ENCODE peak calls at places on chromosomes 16 and 17, in five cellular contexts. One of them, this sample, is unnamed.

GRCh38 chr16:49436181-49436580 is 62.6 kb downstream of the C16orf78 start:
- DNase-seq in fibroblast of mammary gland: no peak
- DNase-seq in GM06990: no peak
- DNase-seq in progenitor cell of endocrine pancreas: no peak
- DNase-seq in left ventricle myocardium inferior: no peak
- DNase-seq in this sample: no peak

GRCh38 chr17:60300011-60300410 is 91.9 kb downstream of the USP32 start:
- DNase-seq in fibroblast of mammary gland: no peak
- DNase-seq in GM06990: no peak
- DNase-seq in progenitor cell of endocrine pancreas: no peak
- DNase-seq in left ventricle myocardium inferior: no peak
- DNase-seq in this sample: no peak

GRCh38 chr17:82667668-82668000 is 19.4 kb upstream of the WDR45B start:
- DNase-seq in fibroblast of mammary gland: no peak
- DNase-seq in GM06990: no peak
- DNase-seq in progenitor cell of endocrine pancreas: no peak
- DNase-seq in left ventricle myocardium inferior: no peak
- DNase-seq in this sample: no peak

GRCh38 chr16:77399546-77399945 is 35.3 kb downstream of the ADAMTS18 start:
- DNase-seq in fibroblast of mammary gland: no peak
- DNase-seq in GM06990: no peak
- DNase-seq in progenitor cell of endocrine pancreas: no peak
- DNase-seq in left ventricle myocardium inferior: no peak
- DNase-seq in this sample: no peak

GRCh38 chr17:18932360-18933055 is 19.5 kb upstream of the SLC5A10 start:
- DNase-seq in fibroblast of mammary gland: no peak
- DNase-seq in GM06990: no peak
- DNase-seq in progenitor cell of endocrine pancreas: no peak
- DNase-seq in left ventricle myocardium inferior: no peak
- DNase-seq in this sample: no peak

GRCh38 chr17:38403491-38403890 is 24.8 kb upstream of the ARHGAP23 start:
- DNase-seq in fibroblast of mammary gland: peak; percentile 52
- DNase-seq in GM06990: no peak
- DNase-seq in progenitor cell of endocrine pancreas: no peak
- DNase-seq in left ventricle myocardium inferior: no peak
- DNase-seq in this sample: no peak

GRCh38 chr16:30874244-30874820 is 19.5 kb downstream of the BCL7C start:
- DNase-seq in fibroblast of mammary gland: no peak
- DNase-seq in GM06990: no peak
- DNase-seq in progenitor cell of endocrine pancreas: no peak
- DNase-seq in left ventricle myocardium inferior: no peak
- DNase-seq in this sample: no peak

GRCh38 chr16:79800016-79800608 is 199.6 kb upstream of the MAF start:
- DNase-seq in fibroblast of mammary gland: no peak
- DNase-seq in GM06990: no peak
- DNase-seq in progenitor cell of endocrine pancreas: no peak
- DNase-seq in left ventricle myocardium inferior: no peak
- DNase-seq in this sample: no peak

GRCh38 chr17:48505788-48506187 is 25.0 kb downstream of the HOXB1 start:
- DNase-seq in fibroblast of mammary gland: peak; percentile 93
- DNase-seq in GM06990: peak; percentile 48
- DNase-seq in progenitor cell of endocrine pancreas: no peak
- DNase-seq in left ventricle myocardium inferior: no peak
- DNase-seq in this sample: peak; percentile 67

GRCh38 chr17:75124041-75124818 is 7.3 kb downstream of the NT5C start:
- DNase-seq in fibroblast of mammary gland: peak; percentile 52
- DNase-seq in GM06990: no peak
- DNase-seq in progenitor cell of endocrine pancreas: no peak
- DNase-seq in left ventricle myocardium inferior: peak; percentile 52
- DNase-seq in this sample: no peak

GRCh38 chr16:68529931-68530667 is 9.0 kb upstream of the ZFP90 start:
- DNase-seq in fibroblast of mammary gland: peak; percentile 81
- DNase-seq in GM06990: peak; percentile 90
- DNase-seq in progenitor cell of endocrine pancreas: peak; percentile 74
- DNase-seq in left ventricle myocardium inferior: peak; percentile 88
- DNase-seq in this sample: peak; percentile 99

GRCh38 chr16:79970551-79971236 is 370.2 kb upstream of the MAF start:
- DNase-seq in fibroblast of mammary gland: peak; percentile 25
- DNase-seq in GM06990: no peak
- DNase-seq in progenitor cell of endocrine pancreas: no peak
- DNase-seq in left ventricle myocardium inferior: peak; percentile 68
- DNase-seq in this sample: no peak

GRCh38 chr16:31404353-31405064 is 11.4 kb downstream of the ITGAD start:
- DNase-seq in fibroblast of mammary gland: peak; percentile 73
- DNase-seq in GM06990: no peak
- DNase-seq in progenitor cell of endocrine pancreas: no peak
- DNase-seq in left ventricle myocardium inferior: no peak
- DNase-seq in this sample: peak; percentile 60

GRCh38 chr16:28140788-28141618 is 70.8 kb downstream of the XPO6 start:
- DNase-seq in fibroblast of mammary gland: no peak
- DNase-seq in GM06990: peak; percentile 81
- DNase-seq in progenitor cell of endocrine pancreas: no peak
- DNase-seq in left ventricle myocardium inferior: no peak
- DNase-seq in this sample: peak; percentile 64

GRCh38 chr17:10683853-10684252 is 13.5 kb downstream of the SCO1 start:
- DNase-seq in fibroblast of mammary gland: peak; percentile 64
- DNase-seq in GM06990: no peak
- DNase-seq in progenitor cell of endocrine pancreas: no peak
- DNase-seq in left ventricle myocardium inferior: no peak
- DNase-seq in this sample: no peak

GRCh38 chr17:78346605-78347250 is 13.1 kb downstream of the SOCS3 start:
- DNase-seq in fibroblast of mammary gland: peak; percentile 52
- DNase-seq in GM06990: no peak
- DNase-seq in progenitor cell of endocrine pancreas: no peak
- DNase-seq in left ventricle myocardium inferior: no peak
- DNase-seq in this sample: no peak

GRCh38 chr17:78347453-78347852 is 12.4 kb downstream of the SOCS3 start:
- DNase-seq in fibroblast of mammary gland: no peak
- DNase-seq in GM06990: no peak
- DNase-seq in progenitor cell of endocrine pancreas: no peak
- DNase-seq in left ventricle myocardium inferior: no peak
- DNase-seq in this sample: no peak

GRCh38 chr17:78351449-78352006 is 8.3 kb downstream of the SOCS3 start:
- DNase-seq in fibroblast of mammary gland: peak; percentile 98
- DNase-seq in GM06990: no peak
- DNase-seq in progenitor cell of endocrine pancreas: no peak
- DNase-seq in left ventricle myocardium inferior: peak; percentile 96
- DNase-seq in this sample: no peak

GRCh38 chr17:78348055-78348745 is 11.7 kb downstream of the SOCS3 start:
- DNase-seq in fibroblast of mammary gland: no peak
- DNase-seq in GM06990: no peak
- DNase-seq in progenitor cell of endocrine pancreas: no peak
- DNase-seq in left ventricle myocardium inferior: no peak
- DNase-seq in this sample: no peak

GRCh38 chr17:78349831-78350631 is 9.8 kb downstream of the SOCS3 start:
- DNase-seq in fibroblast of mammary gland: no peak
- DNase-seq in GM06990: no peak
- DNase-seq in progenitor cell of endocrine pancreas: no peak
- DNase-seq in left ventricle myocardium inferior: no peak
- DNase-seq in this sample: no peak
- TF ChIP-seq CTCF in fibroblast of mammary gland: no peak
- TF ChIP-seq CTCF in GM06990: no peak
- TF ChIP-seq CTCF in progenitor cell of endocrine pancreas: no peak
- TF ChIP-seq CTCF in left ventricle myocardium inferior: no peak
- TF ChIP-seq CTCF in this sample: no peak

DNA sequence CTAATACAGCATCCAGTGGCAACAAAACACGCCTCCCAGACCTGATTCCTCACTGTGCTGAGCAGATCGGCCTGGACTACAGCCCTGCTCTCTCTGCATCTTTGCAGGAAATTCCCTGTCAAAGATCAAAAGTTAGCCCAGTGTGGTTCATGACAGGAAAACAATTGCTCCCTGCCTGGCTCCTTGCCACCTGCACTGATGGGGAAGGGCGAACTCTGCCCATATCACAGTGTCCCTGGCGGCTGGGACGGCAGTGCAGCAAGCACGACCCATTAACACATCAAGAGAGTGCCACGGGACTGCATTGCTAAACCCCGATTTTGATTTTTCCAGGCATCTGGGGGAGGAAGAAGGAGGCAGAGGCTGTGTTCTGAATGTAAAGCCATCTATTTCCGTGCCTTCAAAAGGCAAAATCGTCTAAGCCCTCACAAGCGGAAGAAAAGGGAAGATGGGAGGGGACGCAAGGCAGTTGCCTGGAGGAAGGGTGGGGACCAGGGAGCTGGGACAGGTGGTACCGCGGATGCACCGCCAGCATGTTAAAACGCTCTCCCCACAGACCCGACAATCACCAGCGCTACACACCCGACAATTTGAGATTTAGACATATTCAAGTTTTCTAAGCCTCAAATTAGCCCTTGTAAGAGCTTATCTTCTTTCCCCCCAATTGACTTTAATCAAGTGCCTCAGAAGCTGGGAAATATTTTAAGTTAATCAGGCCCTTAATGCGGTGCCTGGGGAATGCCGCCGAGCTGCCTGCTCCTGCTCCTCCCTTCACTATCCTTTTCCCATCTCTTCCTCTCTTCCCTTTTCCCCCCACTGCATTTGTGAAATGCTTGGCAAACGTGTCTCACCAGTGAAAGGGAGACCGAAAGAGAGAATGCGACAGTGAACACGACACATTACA is 238.8 kb upstream of the CDH5 start:
- DNase-seq in fibroblast of mammary gland: no peak
- DNase-seq in GM06990: no peak
- DNase-seq in progenitor cell of endocrine pancreas: no peak
- DNase-seq in left ventricle myocardium inferior: no peak
- DNase-seq in this sample: no peak
- TF ChIP-seq CTCF in fibroblast of mammary gland: no peak
- TF ChIP-seq CTCF in GM06990: no peak
- TF ChIP-seq CTCF in progenitor cell of endocrine pancreas: peak; percentile 9
- TF ChIP-seq CTCF in left ventricle myocardium inferior: peak; percentile 14
- TF ChIP-seq CTCF in this sample: no peak

GRCh38 chr17:6575596-6575988 is 19.2 kb upstream of the PITPNM3 start:
- DNase-seq in fibroblast of mammary gland: no peak
- DNase-seq in GM06990: no peak
- DNase-seq in progenitor cell of endocrine pancreas: no peak
- DNase-seq in left ventricle myocardium inferior: no peak
- DNase-seq in this sample: no peak

GRCh38 chr17:6574689-6575595 is 18.6 kb upstream of the PITPNM3 start:
- DNase-seq in fibroblast of mammary gland: peak; percentile 87
- DNase-seq in GM06990: peak; percentile 67
- DNase-seq in progenitor cell of endocrine pancreas: no peak
- DNase-seq in left ventricle myocardium inferior: peak; percentile 41
- DNase-seq in this sample: peak; percentile 71

GRCh38 chr17:6578491-6578890 is 22.1 kb upstream of the PITPNM3 start:
- DNase-seq in fibroblast of mammary gland: no peak
- DNase-seq in GM06990: no peak
- DNase-seq in progenitor cell of endocrine pancreas: no peak
- DNase-seq in left ventricle myocardium inferior: no peak
- DNase-seq in this sample: no peak

GRCh38 chr17:6576038-6576437 is 19.7 kb upstream of the PITPNM3 start:
- DNase-seq in fibroblast of mammary gland: no peak
- DNase-seq in GM06990: no peak
- DNase-seq in progenitor cell of endocrine pancreas: no peak
- DNase-seq in left ventricle myocardium inferior: no peak
- DNase-seq in this sample: no peak

DNA sequence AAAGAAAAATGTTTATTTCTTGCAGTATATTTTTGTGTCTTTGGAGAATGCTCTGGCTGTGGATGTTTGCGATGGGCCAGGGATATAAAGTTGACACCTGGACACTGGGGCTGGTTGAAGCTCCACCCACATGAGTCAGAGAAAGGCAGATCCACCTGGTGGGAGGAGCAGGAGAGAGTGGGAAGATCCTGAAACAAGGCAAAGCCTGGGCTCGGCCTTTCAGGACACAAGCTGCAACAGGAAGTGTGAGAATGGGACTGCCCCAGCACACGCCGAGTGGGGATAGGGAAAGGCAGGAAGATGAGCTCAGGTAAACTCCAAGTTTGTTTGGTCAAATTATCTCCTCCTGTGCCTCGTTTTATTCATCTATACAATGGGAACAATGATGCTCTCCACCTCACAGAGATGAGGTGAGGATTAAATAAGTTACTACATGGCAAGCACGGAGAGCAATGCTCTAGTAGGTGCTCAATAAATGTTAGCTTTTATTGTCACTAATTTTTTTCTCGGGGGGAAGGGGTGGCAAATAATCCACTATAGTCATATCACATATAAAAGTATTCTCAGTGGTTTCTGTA is 21.4 kb upstream of the PITPNM3 start:
- DNase-seq in fibroblast of mammary gland: no peak
- DNase-seq in GM06990: no peak
- DNase-seq in progenitor cell of endocrine pancreas: no peak
- DNase-seq in left ventricle myocardium inferior: no peak
- DNase-seq in this sample: no peak
- TF ChIP-seq CTCF in fibroblast of mammary gland: no peak
- TF ChIP-seq CTCF in GM06990: no peak
- TF ChIP-seq CTCF in progenitor cell of endocrine pancreas: no peak
- TF ChIP-seq CTCF in left ventricle myocardium inferior: no peak
- TF ChIP-seq CTCF in this sample: no peak

DNA sequence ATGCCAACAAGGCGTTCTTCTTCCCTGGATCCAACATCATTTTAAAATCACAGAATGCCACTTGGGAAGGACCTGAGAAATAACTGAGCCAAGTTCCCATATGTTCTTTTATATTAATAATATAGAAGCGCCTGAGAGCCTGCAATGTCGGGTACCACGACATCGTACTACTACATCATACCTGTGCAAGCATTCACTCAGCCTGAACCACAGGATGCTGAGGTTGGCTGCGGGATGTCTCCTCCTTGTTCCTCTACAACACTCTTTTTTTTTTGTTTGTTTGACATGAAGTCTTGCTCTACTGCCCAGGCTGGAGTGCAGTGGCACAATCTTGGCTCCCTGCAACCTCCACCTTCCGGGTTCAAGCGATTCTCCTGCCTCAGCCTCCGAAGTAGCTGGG is 2.1 kb upstream of the ATP2C2 start:
- DNase-seq in fibroblast of mammary gland: no peak
- DNase-seq in GM06990: no peak
- DNase-seq in progenitor cell of endocrine pancreas: no peak
- DNase-seq in left ventricle myocardium inferior: no peak
- DNase-seq in this sample: no peak
- TF ChIP-seq CTCF in fibroblast of mammary gland: no peak
- TF ChIP-seq CTCF in GM06990: no peak
- TF ChIP-seq CTCF in progenitor cell of endocrine pancreas: no peak
- TF ChIP-seq CTCF in left ventricle myocardium inferior: no peak
- TF ChIP-seq CTCF in this sample: no peak

GRCh38 chr16:89453662-89454321 is 36.6 kb downstream of the ANKRD11 start:
- DNase-seq in fibroblast of mammary gland: peak; percentile 49
- DNase-seq in GM06990: no peak
- DNase-seq in progenitor cell of endocrine pancreas: no peak
- DNase-seq in left ventricle myocardium inferior: peak; percentile 35
- DNase-seq in this sample: no peak
- TF ChIP-seq CTCF in fibroblast of mammary gland: peak; percentile 38
- TF ChIP-seq CTCF in GM06990: no peak
- TF ChIP-seq CTCF in progenitor cell of endocrine pancreas: peak; percentile 11
- TF ChIP-seq CTCF in left ventricle myocardium inferior: peak; percentile 49
- TF ChIP-seq CTCF in this sample: peak; percentile 19

DNA sequence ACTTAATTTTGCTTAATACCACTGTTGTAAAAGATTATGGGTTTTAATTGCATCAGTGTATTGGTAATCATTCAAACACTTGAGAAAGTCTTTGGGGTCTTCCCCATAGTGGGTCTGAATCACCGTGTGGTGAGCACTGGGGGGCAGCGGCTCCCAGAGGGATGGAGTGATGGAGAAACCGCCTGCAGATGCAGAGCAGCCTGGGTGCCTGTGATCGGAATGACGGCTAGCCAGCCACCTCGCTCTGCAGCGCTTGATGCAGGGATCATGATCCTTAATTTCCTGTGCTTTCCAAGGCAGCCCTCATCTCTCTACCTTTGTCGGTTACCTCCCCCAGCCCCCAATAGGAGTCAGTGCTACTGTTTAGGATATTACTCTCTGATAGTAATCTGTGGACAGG is 135.5 kb downstream of the MSI2 start:
- DNase-seq in fibroblast of mammary gland: no peak
- DNase-seq in GM06990: no peak
- DNase-seq in progenitor cell of endocrine pancreas: no peak
- DNase-seq in left ventricle myocardium inferior: no peak
- DNase-seq in this sample: no peak
- TF ChIP-seq CTCF in fibroblast of mammary gland: no peak
- TF ChIP-seq CTCF in GM06990: no peak
- TF ChIP-seq CTCF in progenitor cell of endocrine pancreas: no peak
- TF ChIP-seq CTCF in left ventricle myocardium inferior: no peak
- TF ChIP-seq CTCF in this sample: no peak

This sample was measured in GM13977.